ENCODE peak calls at places on chromosome 4, in ten cellular contexts. W is HepG2, M is testis, H is esophagus muscularis mucosa, P is suprapubic skin, L is HCT116, C is tibial nerve, Z is heart left ventricle, R is adrenal gland, T is uterus. U is an unnamed sample. For H3K27me3 and H3K4me1, the result is how much of the 10 kb centered on the place peaks cover.

GRCh38 chr4:24024157-24024556 is 134.3 kb upstream of the PPARGC1A start:
- DNase-seq in W (no peak), M (no peak), H (no peak), P (no peak), L (no peak), C (no peak), Z (no peak), R (no peak), T (no peak), U (no peak)

GRCh38 chr4:1890979-1891378 is 19.8 kb downstream of the NSD2 start:
- DNase-seq in W (no peak), M (no peak), H (no peak), P (no peak), L (no peak), C (no peak), Z (no peak), R (no peak), T (no peak), U (no peak)

GRCh38 chr4:25937801-25938200 is 23.8 kb downstream of the SMIM20 start:
- DNase-seq in W (no peak), M (no peak), H (no peak), P (no peak), L (no peak), C (no peak), Z (no peak), R (no peak), T (no peak), U (no peak)

GRCh38 chr4:151922306-151922705 is 161.5 kb upstream of the GATB start:
- DNase-seq in W (no peak), M (no peak), H (peak), P (no peak), L (no peak), C (no peak), Z (no peak), R (no peak), T (no peak), U (no peak)

GRCh38 chr4:95114521-95114920 is 356.8 kb downstream of the BMPR1B start:
- DNase-seq in W (no peak), M (no peak), H (no peak), P (no peak), L (no peak), C (no peak), Z (no peak), R (no peak), T (no peak), U (no peak)

GRCh38 chr4:86891785-86892638 is at the start of gene C4orf36:
- DNase-seq in W (no peak), M (peak), H (no peak), P (peak), L (peak), C (peak), Z (peak), R (peak), T (peak), U (peak)

GRCh38 chr4:20623936-20624335 is 76.3 kb upstream of the PACRGL start:
- DNase-seq in W (no peak), M (no peak), H (no peak), P (no peak), L (no peak), C (no peak), Z (no peak), R (no peak), T (no peak), U (no peak)

GRCh38 chr4:177489847-177490246 is 47.6 kb upstream of the AGA start:
- DNase-seq in W (no peak), M (no peak), H (no peak), P (no peak), L (no peak), C (no peak), Z (no peak), R (no peak), T (no peak), U (no peak)

GRCh38 chr4:105306158-105306781 is 159.6 kb downstream of the TET2 start:
- DNase-seq in W (no peak), M (no peak), H (no peak), P (no peak), L (no peak), C (no peak), Z (no peak), R (no peak), T (no peak), U (no peak)

GRCh38 chr4:14262221-14262620 is 634.7 kb upstream of the BOD1L1 start:
- DNase-seq in W (no peak), M (no peak), H (no peak), P (no peak), L (no peak), C (no peak), Z (no peak), R (no peak), T (no peak), U (no peak)

GRCh38 chr4:78222575-78223186 is 165.6 kb downstream of the FRAS1 start:
- DNase-seq in W (no peak), M (no peak), H (no peak), P (no peak), L (no peak), C (no peak), Z (no peak), R (no peak), T (no peak), U (no peak)

GRCh38 chr4:143405197-143405730 is 68.6 kb downstream of the GAB1 start:
- DNase-seq in W (no peak), M (no peak), H (no peak), P (no peak), L (no peak), C (no peak), Z (no peak), R (no peak), T (no peak), U (no peak)

GRCh38 chr4:41215969-41216293 is 1.6 kb upstream of the APBB2 start:
- DNase-seq in W (no peak), M (no peak), H (no peak), P (no peak), L (no peak), C (no peak), Z (no peak), R (no peak), T (no peak), U (no peak)

GRCh38 chr4:41217020-41217333 is 2.6 kb upstream of the APBB2 start:
- DNase-seq in W (no peak), M (no peak), H (peak), P (no peak), L (no peak), C (no peak), Z (no peak), R (no peak), T (no peak), U (no peak)

GRCh38 chr4:41215155-41215554 is 813 bp upstream of the APBB2 start:
- DNase-seq in W (no peak), M (no peak), H (no peak), P (no peak), L (no peak), C (no peak), Z (no peak), R (no peak), T (no peak), U (no peak)

GRCh38 chr4:41217373-41217772 is 3.0 kb upstream of the APBB2 start:
- DNase-seq in W (no peak), M (no peak), H (no peak), P (no peak), L (no peak), C (no peak), Z (no peak), R (no peak), T (no peak), U (no peak)

GRCh38 chr4:41216294-41217019 is 2.1 kb upstream of the APBB2 start:
- DNase-seq in W (peak), M (peak), H (peak), P (peak), L (peak), C (no peak), Z (peak), R (peak), T (peak), U (peak)
- TF ChIP-seq POLR2A in W (peak), M (no peak), H (no peak), P (no peak), L (peak), C (no peak), Z (no peak), R (peak), T (peak), U (peak)

DNA sequence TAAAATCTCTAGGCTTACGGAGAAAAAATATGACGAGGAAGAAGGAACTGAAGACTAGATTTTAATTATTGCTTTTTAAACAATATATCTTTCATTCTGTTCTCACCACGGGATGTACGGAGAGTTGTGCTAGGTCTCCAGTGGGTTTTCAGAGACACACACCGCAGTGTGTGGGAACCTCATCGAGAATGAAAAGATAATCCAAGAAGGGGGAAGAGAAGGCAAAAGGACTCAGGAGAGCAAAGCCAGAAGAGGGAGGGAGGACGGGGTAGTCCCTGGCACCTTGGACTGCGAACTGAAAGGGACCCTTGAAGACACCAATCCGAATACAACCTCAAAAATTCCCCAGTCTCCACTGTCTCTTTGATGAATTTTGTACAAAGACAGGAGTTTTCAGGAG is 907 bp upstream of the LEF1 start:
- DNase-seq in W (no peak), M (no peak), H (no peak), P (no peak), L (no peak), C (no peak), Z (no peak), R (no peak), T (no peak), U (no peak)
- H3K27me3 ChIP-seq in W (under half), M (under half), H (half or more), P (half or more), L (under half), C (half or more), Z (half or more), R (under half), T (under half), U (under half)

GRCh38 chr4:30833206-30833605 is 113.0 kb downstream of the PCDH7 start:
- DNase-seq in W (no peak), M (no peak), H (no peak), P (no peak), L (no peak), C (no peak), Z (no peak), R (no peak), T (no peak), U (no peak)
- H3K4me1 ChIP-seq in W (under half), M (under half), H (under half), P (under half), L (half or more), C (under half), Z (under half), R (under half), T (under half), U (under half)

GRCh38 chr4:110193822-110194761 is 4.3 kb downstream of the ELOVL6 start:
- DNase-seq in W (peak), M (peak), H (no peak), P (peak), L (peak), C (peak), Z (peak), R (peak), T (peak), U (peak)
- TF ChIP-seq POLR2A in W (peak), M (no peak), H (no peak), P (no peak), L (peak), C (peak), Z (no peak), R (peak), T (peak), U (peak)

GRCh38 chr4:183798249-183798920 is 106.7 kb upstream of the STOX2 start:
- DNase-seq in W (no peak), M (peak), H (no peak), P (no peak), L (no peak), C (no peak), Z (no peak), R (no peak), T (no peak), U (no peak)
- H3K27me3 ChIP-seq in W (under half), M (under half), H (half or more), P (under half), L (under half), C (under half), Z (under half), R (under half), T (under half), U (under half)

DNA sequence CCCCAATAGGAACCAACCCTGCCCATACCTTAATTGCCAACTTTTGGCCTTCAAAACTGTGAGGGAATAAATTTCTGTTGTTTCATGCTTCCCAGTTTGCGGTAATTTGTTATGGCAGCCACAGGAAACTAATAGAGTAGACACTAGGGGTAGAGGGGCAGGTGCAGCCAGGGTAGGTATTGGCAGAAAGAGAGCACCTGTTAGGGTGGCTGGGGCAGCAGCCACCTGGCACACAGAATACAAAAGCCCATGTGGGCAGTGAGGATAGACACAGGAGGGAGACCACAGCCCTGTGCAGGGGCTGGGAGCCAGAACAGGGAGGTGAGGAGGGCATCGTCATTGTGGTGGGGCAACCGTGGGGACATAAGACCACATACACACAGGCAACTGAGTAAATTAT is 28.2 kb downstream of the IRF2 start:
- DNase-seq in W (no peak), M (no peak), H (no peak), P (no peak), L (no peak), C (no peak), Z (no peak), R (no peak), T (no peak), U (no peak)
- H3K4me1 ChIP-seq in W (under half), M (under half), H (half or more), P (half or more), L (under half), C (under half), Z (half or more), R (half or more), T (under half), U (under half)

U was measured in body of pancreas.